ENCODE peak calls at places on chromosome X, in ten cellular contexts. One of them, this sample, is unnamed.
A peak's percentile ranks its signal among the peaks of the same experiment; 100 is the strongest.

GRCh38 chrX:102765794-102766193 is 45.3 kb downstream of the GPRASP3 start:
- DNase-seq in RCC 7860: no peak
- DNase-seq in Kasumi-1: no peak
- DNase-seq in GM04504: peak; percentile 64
- DNase-seq in stimulated activated CD8-positive, alpha-beta memory T cell treated with anti-CD3 and anti-CD28 coated beads, Interleukin-7, amount 100 ng/mL, for 1 hour: no peak
- DNase-seq in M059J: peak; percentile 82
- DNase-seq in AG08396: peak; percentile 30
- DNase-seq in MM.1S: no peak
- DNase-seq in GM20000: no peak
- DNase-seq in activated naive CD8-positive, alpha-beta T cell treated with anti-CD3 and anti-CD28 coated beads, Interleukin-2, amount 50 U/mL, for 24 hours: no peak
- DNase-seq in this sample: no peak

GRCh38 chrX:54640721-54641120 is 110.7 kb downstream of the GNL3L start:
- DNase-seq in RCC 7860: no peak
- DNase-seq in Kasumi-1: no peak
- DNase-seq in GM04504: no peak
- DNase-seq in stimulated activated CD8-positive, alpha-beta memory T cell treated with anti-CD3 and anti-CD28 coated beads, Interleukin-7, amount 100 ng/mL, for 1 hour: no peak
- DNase-seq in M059J: no peak
- DNase-seq in AG08396: no peak
- DNase-seq in MM.1S: no peak
- DNase-seq in GM20000: no peak
- DNase-seq in activated naive CD8-positive, alpha-beta T cell treated with anti-CD3 and anti-CD28 coated beads, Interleukin-2, amount 50 U/mL, for 24 hours: no peak
- DNase-seq in this sample: no peak

GRCh38 chrX:136635235-136635634 is 12.7 kb upstream of the CD40LG start:
- DNase-seq in RCC 7860: no peak
- DNase-seq in Kasumi-1: peak; percentile 55
- DNase-seq in GM04504: no peak
- DNase-seq in stimulated activated CD8-positive, alpha-beta memory T cell treated with anti-CD3 and anti-CD28 coated beads, Interleukin-7, amount 100 ng/mL, for 1 hour: no peak
- DNase-seq in M059J: no peak
- DNase-seq in AG08396: no peak
- DNase-seq in MM.1S: peak; percentile 78
- DNase-seq in GM20000: peak; percentile 6
- DNase-seq in activated naive CD8-positive, alpha-beta T cell treated with anti-CD3 and anti-CD28 coated beads, Interleukin-2, amount 50 U/mL, for 24 hours: no peak
- DNase-seq in this sample: peak; percentile 8

GRCh38 chrX:68914337-68914989 is 85.6 kb downstream of the EFNB1 start:
- DNase-seq in RCC 7860: no peak
- DNase-seq in Kasumi-1: no peak
- DNase-seq in GM04504: no peak
- DNase-seq in stimulated activated CD8-positive, alpha-beta memory T cell treated with anti-CD3 and anti-CD28 coated beads, Interleukin-7, amount 100 ng/mL, for 1 hour: no peak
- DNase-seq in M059J: no peak
- DNase-seq in AG08396: no peak
- DNase-seq in MM.1S: no peak
- DNase-seq in GM20000: no peak
- DNase-seq in activated naive CD8-positive, alpha-beta T cell treated with anti-CD3 and anti-CD28 coated beads, Interleukin-2, amount 50 U/mL, for 24 hours: no peak
- DNase-seq in this sample: no peak

GRCh38 chrX:24515447-24515846 is 50.4 kb downstream of the PDK3 start:
- DNase-seq in RCC 7860: no peak
- DNase-seq in Kasumi-1: peak; percentile 11
- DNase-seq in GM04504: no peak
- DNase-seq in stimulated activated CD8-positive, alpha-beta memory T cell treated with anti-CD3 and anti-CD28 coated beads, Interleukin-7, amount 100 ng/mL, for 1 hour: no peak
- DNase-seq in M059J: no peak
- DNase-seq in AG08396: no peak
- DNase-seq in MM.1S: no peak
- DNase-seq in GM20000: no peak
- DNase-seq in activated naive CD8-positive, alpha-beta T cell treated with anti-CD3 and anti-CD28 coated beads, Interleukin-2, amount 50 U/mL, for 24 hours: no peak
- DNase-seq in this sample: no peak

GRCh38 chrX:1330605-1331004 is 6.0 kb upstream of the IL3RA start:
- DNase-seq in RCC 7860: no peak
- DNase-seq in Kasumi-1: no peak
- DNase-seq in GM04504: no peak
- DNase-seq in stimulated activated CD8-positive, alpha-beta memory T cell treated with anti-CD3 and anti-CD28 coated beads, Interleukin-7, amount 100 ng/mL, for 1 hour: no peak
- DNase-seq in M059J: no peak
- DNase-seq in AG08396: no peak
- DNase-seq in MM.1S: no peak
- DNase-seq in GM20000: no peak
- DNase-seq in activated naive CD8-positive, alpha-beta T cell treated with anti-CD3 and anti-CD28 coated beads, Interleukin-2, amount 50 U/mL, for 24 hours: no peak
- DNase-seq in this sample: peak; percentile 83

GRCh38 chrX:123773258-123773978 is 40.6 kb upstream of the THOC2 start:
- DNase-seq in RCC 7860: peak; percentile 48
- DNase-seq in Kasumi-1: no peak
- DNase-seq in GM04504: no peak
- DNase-seq in stimulated activated CD8-positive, alpha-beta memory T cell treated with anti-CD3 and anti-CD28 coated beads, Interleukin-7, amount 100 ng/mL, for 1 hour: no peak
- DNase-seq in M059J: peak; percentile 22
- DNase-seq in AG08396: no peak
- DNase-seq in MM.1S: no peak
- DNase-seq in GM20000: no peak
- DNase-seq in activated naive CD8-positive, alpha-beta T cell treated with anti-CD3 and anti-CD28 coated beads, Interleukin-2, amount 50 U/mL, for 24 hours: no peak
- DNase-seq in this sample: no peak

GRCh38 chrX:137164329-137164728 is 130.5 kb upstream of the GPR101 start:
- DNase-seq in RCC 7860: no peak
- DNase-seq in Kasumi-1: no peak
- DNase-seq in GM04504: no peak
- DNase-seq in stimulated activated CD8-positive, alpha-beta memory T cell treated with anti-CD3 and anti-CD28 coated beads, Interleukin-7, amount 100 ng/mL, for 1 hour: no peak
- DNase-seq in M059J: no peak
- DNase-seq in AG08396: no peak
- DNase-seq in MM.1S: no peak
- DNase-seq in GM20000: no peak
- DNase-seq in activated naive CD8-positive, alpha-beta T cell treated with anti-CD3 and anti-CD28 coated beads, Interleukin-2, amount 50 U/mL, for 24 hours: no peak
- DNase-seq in this sample: no peak

GRCh38 chrX:42952621-42953020 is 174.7 kb upstream of the PPP1R2C start:
- DNase-seq in RCC 7860: peak; percentile 5
- DNase-seq in Kasumi-1: no peak
- DNase-seq in GM04504: no peak
- DNase-seq in stimulated activated CD8-positive, alpha-beta memory T cell treated with anti-CD3 and anti-CD28 coated beads, Interleukin-7, amount 100 ng/mL, for 1 hour: no peak
- DNase-seq in M059J: no peak
- DNase-seq in AG08396: no peak
- DNase-seq in MM.1S: no peak
- DNase-seq in GM20000: no peak
- DNase-seq in activated naive CD8-positive, alpha-beta T cell treated with anti-CD3 and anti-CD28 coated beads, Interleukin-2, amount 50 U/mL, for 24 hours: no peak
- DNase-seq in this sample: no peak

GRCh38 chrX:113384628-113385027 is 544.0 kb upstream of the AMOT start:
- DNase-seq in RCC 7860: peak; percentile 6
- DNase-seq in Kasumi-1: no peak
- DNase-seq in GM04504: peak; percentile 76
- DNase-seq in stimulated activated CD8-positive, alpha-beta memory T cell treated with anti-CD3 and anti-CD28 coated beads, Interleukin-7, amount 100 ng/mL, for 1 hour: no peak
- DNase-seq in M059J: peak; percentile 87
- DNase-seq in AG08396: peak; percentile 57
- DNase-seq in MM.1S: no peak
- DNase-seq in GM20000: no peak
- DNase-seq in activated naive CD8-positive, alpha-beta T cell treated with anti-CD3 and anti-CD28 coated beads, Interleukin-2, amount 50 U/mL, for 24 hours: no peak
- DNase-seq in this sample: no peak

This sample was measured in RPMI8226.